ENCODE peak calls at places on chromosomes 12 and 14, in nine cellular contexts. J is AG04450; D is CD4-positive, alpha-beta T cell; Y is GM10248; W is WERI-Rb-1; M is activated naive CD8-positive, alpha-beta T cell treated with anti-CD3 and anti-CD28 coated beads, Interleukin-2, amount 50 U/mL, for 24 hours; R is PC-3; K is Panc1; G is WTC11. P is an unnamed sample.

GRCh38 chr14:37082431-37082830 is 90.0 kb downstream of the SLC25A21 start:
- DNase-seq in J (no peak), D (no peak), Y (no peak), W (no peak), M (no peak), R (no peak), K (no peak), G (no peak), P (no peak)

GRCh38 chr14:37090026-37090425 is 82.4 kb downstream of the SLC25A21 start:
- DNase-seq in J (no peak), D (no peak), Y (no peak), W (no peak), M (no peak), R (no peak), K (no peak), G (no peak), P (no peak)

GRCh38 chr12:123010681-123011080 is 30.2 kb downstream of the ARL6IP4 start:
- DNase-seq in J (no peak), D (no peak), Y (no peak), W (no peak), M (no peak), R (no peak), K (no peak), G (no peak), P (no peak)

GRCh38 chr12:100926669-100927248 is 132.2 kb downstream of the ANO4 start:
- DNase-seq in J (no peak), D (no peak), Y (no peak), W (peak; percentile 51), M (no peak), R (peak; percentile 32), K (no peak), G (peak; percentile 66), P (no peak)

GRCh38 chr12:49661191-49661590 is 37.8 kb downstream of the PRPF40B start:
- DNase-seq in J (no peak), D (no peak), Y (peak; percentile 67), W (no peak), M (peak; percentile 30), R (no peak), K (no peak), G (no peak), P (no peak)

GRCh38 chr12:1803736-1804135 is 16.6 kb upstream of the LRTM2 start:
- DNase-seq in J (no peak), D (no peak), Y (no peak), W (peak; percentile 3), M (no peak), R (no peak), K (no peak), G (no peak), P (no peak)

GRCh38 chr12:121288158-121288848 is 8.2 kb downstream of the CAMKK2 start:
- DNase-seq in J (no peak), D (no peak), Y (peak; percentile 53), W (no peak), M (no peak), R (no peak), K (no peak), G (no peak), P (no peak)

GRCh38 chr12:28568709-28569108 is 378.5 kb downstream of the CCDC91 start:
- DNase-seq in J (no peak), D (no peak), Y (no peak), W (peak; percentile 64), M (no peak), R (no peak), K (no peak), G (no peak), P (no peak)

GRCh38 chr12:3119745-3120660 is 42.8 kb downstream of the TSPAN9 start:
- DNase-seq in J (no peak), D (no peak), Y (no peak), W (no peak), M (no peak), R (no peak), K (no peak), G (no peak), P (no peak)

GRCh38 chr14:23984891-23985607 is 3.7 kb upstream of the DHRS4L2 start:
- DNase-seq in J (peak; percentile 50), D (no peak), Y (no peak), W (no peak), M (no peak), R (peak; percentile 48), K (no peak), G (no peak), P (no peak)

GRCh38 chr12:110577717-110578521 is 5.2 kb downstream of the PPTC7 start:
- DNase-seq in J (no peak), D (no peak), Y (peak; percentile 53), W (no peak), M (no peak), R (peak; percentile 99), K (no peak), G (no peak), P (no peak)

GRCh38 chr12:32155041-32155440 is 48.4 kb downstream of the BICD1 start:
- DNase-seq in J (no peak), D (no peak), Y (no peak), W (no peak), M (no peak), R (no peak), K (no peak), G (no peak), P (no peak)

GRCh38 chr14:42665083-42665482 is 1058.4 kb downstream of the LRFN5 start:
- DNase-seq in J (no peak), D (no peak), Y (no peak), W (no peak), M (no peak), R (peak; percentile 11), K (no peak), G (no peak), P (no peak)

GRCh38 chr12:107581616-107582015 is 104.0 kb upstream of the PWP1 start:
- DNase-seq in J (no peak), D (no peak), Y (no peak), W (no peak), M (no peak), R (no peak), K (no peak), G (no peak), P (no peak)

GRCh38 chr14:29037428-29037827 is 270.8 kb downstream of the FOXG1 start:
- DNase-seq in J (peak; percentile 15), D (no peak), Y (no peak), W (no peak), M (no peak), R (no peak), K (no peak), G (no peak), P (no peak)

GRCh38 chr14:74891870-74892269 is 10.2 kb downstream of the DLST start:
- DNase-seq in J (no peak), D (no peak), Y (no peak), W (no peak), M (no peak), R (no peak), K (no peak), G (no peak), P (no peak)

GRCh38 chr14:68137704-68138619 is 318.4 kb downstream of the RAD51B start:
- DNase-seq in J (peak; percentile 80), D (no peak), Y (no peak), W (no peak), M (no peak), R (peak; percentile 98), K (peak; percentile 87), G (peak; percentile 70), P (no peak)

GRCh38 chr12:77049767-77050353 is 15.5 kb downstream of the E2F7 start:
- DNase-seq in J (peak; percentile 23), D (no peak), Y (peak; percentile 43), W (peak; percentile 25), M (no peak), R (peak; percentile 83), K (no peak), G (no peak), P (peak; percentile 7)

GRCh38 chr14:100422556-100423420 is 99.6 kb downstream of the SLC25A47 start:
- DNase-seq in J (no peak), D (no peak), Y (no peak), W (no peak), M (no peak), R (peak; percentile 28), K (no peak), G (no peak), P (no peak)

GRCh38 chr12:96392397-96392796 is 7.8 kb downstream of the CDK17 start:
- DNase-seq in J (no peak), D (no peak), Y (no peak), W (no peak), M (no peak), R (no peak), K (no peak), G (no peak), P (no peak)

GRCh38 chr14:94021001-94021400 is 5.1 kb upstream of the OTUB2 start:
- DNase-seq in J (no peak), D (no peak), Y (no peak), W (no peak), M (no peak), R (peak; percentile 54), K (no peak), G (no peak), P (no peak)

GRCh38 chr14:89186850-89187376 is 230.1 kb downstream of the FOXN3 start:
- DNase-seq in J (no peak), D (no peak), Y (no peak), W (peak; percentile 67), M (no peak), R (peak; percentile 57), K (no peak), G (no peak), P (no peak)

GRCh38 chr14:99475179-99475578 is 5.5 kb downstream of the SETD3 start:
- DNase-seq in J (no peak), D (no peak), Y (no peak), W (no peak), M (no peak), R (no peak), K (no peak), G (no peak), P (no peak)

GRCh38 chr12:75862692-75863471 is 168.7 kb downstream of the PHLDA1 start:
- DNase-seq in J (no peak), D (no peak), Y (no peak), W (no peak), M (no peak), R (peak; percentile 97), K (peak; percentile 91), G (no peak), P (no peak)

GRCh38 chr12:105385141-105385540 is 54.6 kb downstream of the C12orf75 start:
- DNase-seq in J (no peak), D (no peak), Y (no peak), W (no peak), M (no peak), R (no peak), K (no peak), G (no peak), P (no peak)

GRCh38 chr12:88308825-88309224 is 166.7 kb downstream of the TMTC3 start:
- DNase-seq in J (peak; percentile 61), D (no peak), Y (no peak), W (no peak), M (no peak), R (peak; percentile 84), K (no peak), G (no peak), P (no peak)

GRCh38 chr12:1776139-1776975 is 44.0 kb upstream of the LRTM2 start:
- DNase-seq in J (no peak), D (no peak), Y (no peak), W (peak; percentile 36), M (no peak), R (peak; percentile 88), K (no peak), G (no peak), P (no peak)

GRCh38 chr12:20883288-20883687 is 72.8 kb downstream of the SLCO1B3 start:
- DNase-seq in J (no peak), D (no peak), Y (no peak), W (no peak), M (no peak), R (peak; percentile 67), K (no peak), G (no peak), P (no peak)